ENCODE peak calls at places on chromosomes 2 and 18, in six cellular contexts. X is endothelial cell of umbilical vein, V is neural progenitor cell, F is bronchial epithelial cell, G is adrenal gland, A is PC-3. W is an unnamed sample.

GRCh38 chr2:207219036-207219435 is 53.3 kb upstream of the KLF7 start:
- DNase-seq in G (no peak), F (no peak), V (no peak), X (no peak), A (no peak), W (no peak)

GRCh38 chr18:10851824-10852225 is 297.5 kb downstream of the PIEZO2 start:
- DNase-seq in G (no peak), V (peak), F (peak), X (peak), A (peak), W (peak)

GRCh38 chr2:176484838-176485237 is 215.6 kb downstream of the MTX2 start:
- DNase-seq in G (no peak), V (no peak), X (peak), A (no peak), F (no peak), W (no peak)

GRCh38 chr2:56008661-56009411 is 85.3 kb upstream of the EFEMP1 start:
- DNase-seq in G (peak), A (peak), X (peak), V (peak), F (peak), W (peak)

GRCh38 chr2:169005080-169005598 is 26.0 kb downstream of the ABCB11 start:
- DNase-seq in G (no peak), A (no peak), X (no peak), V (peak), F (no peak), W (no peak)

GRCh38 chr2:58540680-58541079 is 299.6 kb upstream of the FANCL start:
- DNase-seq in X (no peak), G (no peak), F (no peak), A (no peak), V (peak), W (no peak)

GRCh38 chr2:27099334-27099955 is 12.9 kb downstream of the KHK start:
- DNase-seq in X (no peak), G (no peak), V (no peak), A (no peak), F (no peak), W (no peak)

GRCh38 chr18:48813833-48814489 is 136.8 kb downstream of the SMAD7 start:
- DNase-seq in X (no peak), V (no peak), F (peak), G (peak), A (peak), W (peak)

GRCh38 chr18:79887181-79888000 is 64.1 kb downstream of the SLC66A2 start:
- DNase-seq in V (no peak), F (no peak), A (no peak), X (no peak), G (no peak), W (no peak)

GRCh38 chr2:10400978-10401951 is 46.9 kb downstream of the ODC1 start:
- DNase-seq in F (no peak), A (no peak), G (peak), V (no peak), X (no peak), W (no peak)

GRCh38 chr2:9686061-9686460 is 55.3 kb upstream of the YWHAQ start:
- DNase-seq in X (no peak), V (no peak), G (no peak), F (no peak), A (no peak), W (no peak)

GRCh38 chr2:190343500-190344274 is at the start of gene INPP1:
- DNase-seq in X (peak), A (peak), G (peak), V (peak), F (no peak), W (peak)
- TF ChIP-seq CTCF in X (no peak), A (no peak), G (no peak), V (no peak), F (no peak), W (no peak)

DNA sequence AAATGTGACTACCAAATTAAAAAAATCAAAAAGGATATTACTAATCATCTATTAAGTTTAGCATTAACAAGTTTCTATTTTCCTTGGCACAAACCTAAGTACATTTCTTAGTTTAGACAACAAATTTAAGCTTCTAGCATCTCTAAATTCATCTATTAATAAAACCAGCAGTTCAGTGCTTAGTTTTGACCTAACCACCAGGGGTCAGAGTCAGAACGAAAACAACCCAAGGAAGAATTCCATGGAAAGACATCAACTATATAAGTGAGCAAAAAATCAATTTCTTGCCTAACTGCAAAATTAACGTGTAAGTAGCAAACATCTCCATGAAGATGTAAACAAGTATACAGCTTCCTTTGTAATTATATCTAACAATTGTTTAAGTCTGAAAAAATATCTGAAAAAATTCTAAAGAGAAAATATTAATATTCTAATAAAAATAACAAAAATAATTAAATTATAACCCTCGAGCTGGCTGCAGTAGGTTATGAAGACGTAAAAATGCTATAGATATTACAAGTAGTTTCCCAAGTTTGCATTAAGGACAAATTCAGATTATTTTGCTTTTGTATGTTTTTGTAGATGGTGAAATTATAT is 83.7 kb downstream of the CERKL start:
- DNase-seq in X (peak), G (no peak), V (peak), F (peak), A (peak), W (peak)
- TF ChIP-seq CTCF in X (peak), G (peak), V (peak), F (peak), A (peak), W (peak)

GRCh38 chr18:27363918-27364317 is 178.8 kb upstream of the CHST9 start:
- DNase-seq in A (peak), V (no peak), X (no peak), F (peak), G (no peak), W (peak)
- TF ChIP-seq CTCF in A (peak), V (peak), X (no peak), F (peak), G (peak), W (peak)

DNA sequence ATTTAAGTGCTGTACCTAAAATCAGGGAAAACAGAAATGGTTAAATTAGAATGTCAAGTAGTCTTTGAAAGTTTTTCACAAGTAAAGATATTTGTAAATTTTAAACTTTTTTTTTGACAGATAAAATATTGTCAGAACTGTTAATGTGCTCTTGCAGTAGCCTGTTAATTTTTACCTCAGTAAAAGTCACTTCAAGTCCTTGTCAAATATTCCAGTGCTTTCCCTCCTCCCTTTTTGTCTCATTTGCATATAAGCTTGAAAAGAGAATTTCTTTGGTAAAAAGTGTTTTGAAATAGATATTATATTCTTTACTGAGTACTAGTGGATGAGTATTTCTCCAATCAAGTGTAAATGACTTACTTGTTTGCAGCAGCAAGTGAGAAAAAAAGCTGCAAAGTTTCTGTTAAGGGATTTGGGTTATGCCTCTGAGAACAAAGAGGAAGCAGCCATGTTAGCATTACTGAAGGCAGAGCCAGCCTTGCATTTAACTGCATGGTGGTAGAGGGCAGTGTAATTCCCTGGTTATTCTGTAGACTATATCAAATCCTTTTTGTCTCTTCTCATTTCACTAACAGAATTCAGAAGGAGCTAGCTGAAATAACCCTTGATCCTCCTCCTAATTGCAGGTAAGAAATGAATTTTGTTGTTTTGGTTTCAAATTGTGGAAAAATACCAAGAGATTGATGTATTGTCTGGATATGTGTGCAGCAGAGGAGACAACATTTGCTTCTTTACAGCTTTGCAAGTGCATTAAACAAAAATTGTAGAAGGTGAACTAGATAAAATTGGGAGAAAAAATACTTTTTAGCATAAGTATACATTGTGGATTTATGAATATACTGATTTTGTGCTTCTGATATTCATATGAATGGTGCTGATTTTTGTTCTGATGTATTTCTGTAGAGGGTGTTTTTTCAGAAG is 3.3 kb downstream of the UBE2E3 start:
- DNase-seq in A (peak), F (peak), G (peak), X (peak), V (peak), W (peak)
- TF ChIP-seq CTCF in A (peak), F (peak), G (peak), X (no peak), V (peak), W (peak)

DNA sequence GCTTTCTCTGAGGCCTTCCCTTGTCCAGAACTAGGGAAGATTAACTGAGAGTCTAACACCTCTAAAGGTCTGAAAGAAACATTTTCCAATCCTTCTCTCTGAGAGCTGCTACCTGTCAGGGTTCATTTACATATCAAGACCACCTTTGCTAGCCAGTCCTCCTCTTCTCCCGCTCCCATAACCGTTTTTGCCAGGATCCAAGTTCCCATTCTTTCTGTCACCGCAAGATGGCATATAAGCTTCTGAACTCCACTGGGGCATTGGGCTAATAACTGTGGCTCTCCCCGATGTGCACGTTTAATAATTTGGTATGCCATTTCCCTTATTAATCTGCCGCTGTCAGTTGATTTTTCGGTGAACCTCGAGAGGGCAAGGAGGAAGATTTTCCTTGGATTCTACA is 510.3 kb upstream of the CNTNAP5 start:
- DNase-seq in V (peak), X (no peak), F (no peak), G (no peak), A (no peak), W (no peak)
- TF ChIP-seq CTCF in V (peak), X (no peak), F (peak), G (no peak), A (no peak), W (no peak)

DNA sequence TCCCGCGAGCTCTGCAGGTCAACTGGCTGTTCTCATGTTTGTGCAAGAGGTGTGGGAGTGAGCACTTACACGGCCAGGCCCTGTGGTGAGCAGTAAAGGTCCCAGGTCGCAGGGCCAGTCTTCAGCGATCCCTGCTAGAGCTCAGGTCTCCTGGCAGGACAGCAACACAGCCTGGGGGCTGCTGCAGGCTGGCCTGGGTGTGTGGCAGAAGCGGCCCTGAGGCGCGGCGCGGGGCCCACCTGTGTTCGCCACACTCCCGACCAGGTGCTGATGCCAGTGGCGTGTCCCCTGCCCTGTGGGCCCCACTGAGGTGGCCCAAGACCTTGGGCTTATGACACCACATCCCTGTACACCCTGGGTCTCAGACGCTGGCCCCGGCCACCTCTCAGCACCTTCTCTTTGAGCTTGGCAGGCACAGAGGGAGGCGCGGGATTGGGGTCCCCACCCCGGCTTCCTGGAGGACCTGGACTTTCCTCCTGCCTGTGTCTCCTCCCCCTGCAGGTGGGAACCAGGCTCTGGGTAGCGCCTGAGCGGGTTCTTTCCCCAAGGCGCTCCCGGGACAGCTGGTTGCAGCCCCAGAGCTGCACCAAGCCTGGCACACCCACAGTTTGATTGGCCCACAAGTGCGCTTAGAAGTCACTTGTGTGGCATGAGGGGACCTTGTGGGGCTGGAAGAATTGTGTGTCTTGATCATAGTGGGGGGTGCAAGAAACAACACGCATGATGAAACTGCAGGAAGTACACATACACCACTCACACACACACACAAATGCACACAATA is 59.2 kb downstream of the TWIST2 start:
- DNase-seq in G (no peak), F (no peak), V (peak), X (no peak), A (no peak), W (no peak)
- TF ChIP-seq CTCF in G (no peak), F (no peak), V (no peak), X (no peak), A (no peak), W (no peak)